ENCODE peak calls at places on chromosomes 16 and 17, in four cellular contexts. P, H, S and U are unnamed samples.

GRCh38 chr17:37024181-37024637 is 75.5 kb downstream of the AATF start:
- DNase-seq in P (no peak), H (no peak), S (no peak), U (no peak)

GRCh38 chr17:57281887-57282653 is 25.7 kb downstream of the MSI2 start:
- DNase-seq in P (no peak), H (no peak), S (no peak), U (no peak)

GRCh38 chr16:16861546-16861945 is 482.6 kb downstream of the NPIPA7 start:
- DNase-seq in P (no peak), H (no peak), S (no peak), U (peak; percentile 73)

GRCh38 chr17:82380860-82381702 is 9.5 kb downstream of the UTS2R start:
- DNase-seq in P (no peak), H (no peak), S (no peak), U (no peak)

GRCh38 chr17:40097931-40098845 is 2.2 kb downstream of the NR1D1 start:
- DNase-seq in P (no peak), H (peak; percentile 91), S (peak; percentile 27), U (peak; percentile 92)

GRCh38 chr16:68360547-68360946 is 49.7 kb downstream of the PRMT7 start:
- DNase-seq in P (no peak), H (no peak), S (no peak), U (no peak)

GRCh38 chr16:9489823-9490467 is 398.5 kb downstream of the HAPSTR1 start:
- DNase-seq in P (peak; percentile 8), H (peak; percentile 93), S (no peak), U (no peak)

GRCh38 chr16:49617016-49617569 is 238.8 kb downstream of the ZNF423 start:
- DNase-seq in P (no peak), H (peak; percentile 33), S (no peak), U (no peak)

GRCh38 chr17:28112199-28112995 is 69.9 kb downstream of the NLK start:
- DNase-seq in P (no peak), H (no peak), S (peak; percentile 62), U (no peak)

GRCh38 chr16:78437352-78437968 is 338.0 kb downstream of the WWOX start:
- DNase-seq in P (no peak), H (no peak), S (peak; percentile 2), U (no peak)

GRCh38 chr16:85371948-85372347 is 241.2 kb upstream of the GSE1 start:
- DNase-seq in P (peak; percentile 39), H (no peak), S (no peak), U (no peak)

GRCh38 chr16:79170565-79171242 is 429.8 kb downstream of the MAF start:
- DNase-seq in P (no peak), H (no peak), S (no peak), U (no peak)

GRCh38 chr17:63390090-63390489 is 56.0 kb downstream of the CYB561 start:
- DNase-seq in P (no peak), H (no peak), S (no peak), U (no peak)

GRCh38 chr16:55189975-55190636 is 133.9 kb upstream of the IRX6 start:
- DNase-seq in P (peak; percentile 41), H (no peak), S (no peak), U (no peak)

GRCh38 chr16:88358033-88358481 is 24.7 kb upstream of the ZNF469 start:
- DNase-seq in P (peak; percentile 65), H (peak; percentile 59), S (no peak), U (no peak)

GRCh38 chr16:50266337-50267091 is at the start of gene ADCY7:
- DNase-seq in P (peak; percentile 93), H (peak; percentile 80), S (peak; percentile 38), U (peak; percentile 87)

GRCh38 chr17:81241203-81241602 is 2.1 kb downstream of the NDUFAF8 start:
- DNase-seq in P (no peak), H (no peak), S (no peak), U (no peak)

GRCh38 chr16:86747761-86748160 is 169.4 kb downstream of the FOXL1 start:
- DNase-seq in P (no peak), H (peak; percentile 46), S (no peak), U (no peak)

GRCh38 chr17:10755592-10756127 is 25.8 kb upstream of the TMEM220 start:
- DNase-seq in P (peak; percentile 34), H (no peak), S (no peak), U (no peak)

GRCh38 chr17:63470116-63470515 is 6.7 kb upstream of the ACE start:
- DNase-seq in P (no peak), H (no peak), S (no peak), U (no peak)

GRCh38 chr16:783404-784161 is 4.6 kb downstream of the RPUSD1 start:
- DNase-seq in P (no peak), H (no peak), S (no peak), U (no peak)

GRCh38 chr17:79655672-79656290 is 44.9 kb upstream of the RBFOX3 start:
- DNase-seq in P (no peak), H (peak; percentile 49), S (no peak), U (no peak)

GRCh38 chr17:19386276-19386863 is 620 bp downstream of the MFAP4 start:
- DNase-seq in P (peak; percentile 63), H (peak; percentile 94), S (no peak), U (no peak)

GRCh38 chr16:85940214-85940613 is 41.3 kb downstream of the IRF8 start:
- DNase-seq in P (no peak), H (no peak), S (no peak), U (no peak)

GRCh38 chr17:69796093-69796492 is 278.9 kb upstream of the KCNJ16 start:
- DNase-seq in P (no peak), H (no peak), S (no peak), U (no peak)

GRCh38 chr16:88477631-88478030 is 24.6 kb downstream of the ZFPM1 start:
- DNase-seq in P (no peak), H (no peak), S (no peak), U (no peak)

GRCh38 chr16:73275448-73275847 is 227.5 kb upstream of the ZFHX3 start:
- DNase-seq in P (no peak), H (no peak), S (no peak), U (no peak)

GRCh38 chr17:49545007-49545660 is 30.5 kb upstream of the NXPH3 start:
- DNase-seq in P (no peak), H (no peak), S (no peak), U (peak; percentile 32)

GRCh38 chr17:77146882-77147281 is 6.1 kb downstream of the SEC14L1 start:
- DNase-seq in P (peak; percentile 86), H (no peak), S (no peak), U (peak; percentile 64)

GRCh38 chr16:80751167-80751566 is 53.2 kb downstream of the CDYL2 start:
- DNase-seq in P (no peak), H (no peak), S (peak; percentile 51), U (no peak)

GRCh38 chr17:51118330-51119195 is 2.1 kb downstream of the SPAG9 start:
- DNase-seq in P (no peak), H (peak; percentile 75), S (peak; percentile 47), U (no peak)

GRCh38 chr17:37742762-37743611 is 1.9 kb downstream of the HNF1B start:
- DNase-seq in P (peak; percentile 87), H (no peak), S (no peak), U (peak; percentile 59)

GRCh38 chr17:40726919-40727318 is 23.4 kb upstream of the KRT24 start:
- DNase-seq in P (no peak), H (no peak), S (no peak), U (no peak)

GRCh38 chr17:28953444-28954118 is 2.3 kb upstream of the PHF12 start:
- DNase-seq in P (no peak), H (peak; percentile 75), S (peak; percentile 61), U (peak; percentile 61)

GRCh38 chr17:61376931-61377838 is 22.5 kb upstream of the TBX2 start:
- DNase-seq in P (no peak), H (no peak), S (no peak), U (no peak)

GRCh38 chr17:33082529-33083148 is 91.0 kb downstream of the SPACA3 start:
- DNase-seq in P (no peak), H (no peak), S (no peak), U (no peak)

GRCh38 chr16:14559809-14560227 is 70.2 kb downstream of the PARN start:
- DNase-seq in P (no peak), H (no peak), S (no peak), U (no peak)

GRCh38 chr17:44708401-44709263 is at the start of gene DBF4B:
- DNase-seq in P (no peak), H (peak; percentile 89), S (peak; percentile 91), U (peak; percentile 93)
- TF ChIP-seq POLR2A in P (no peak), H (no peak), S (no peak), U (no peak)

GRCh38 chr17:46043606-46044005 is 44.6 kb downstream of the STH start:
- DNase-seq in P (no peak), H (no peak), S (no peak), U (no peak)
- TF ChIP-seq POLR2A in P (no peak), H (no peak), S (no peak), U (no peak)

GRCh38 chr17:3889613-3890012 is 3.2 kb downstream of the CAMKK1 start:
- DNase-seq in P (no peak), H (no peak), S (no peak), U (no peak)
- TF ChIP-seq POLR2A in P (no peak), H (no peak), S (no peak), U (no peak)

GRCh38 chr17:18361837-18362380 is 1.4 kb downstream of the SHMT1 start:
- DNase-seq in P (no peak), H (no peak), S (no peak), U (no peak)
- TF ChIP-seq POLR2A in P (no peak), H (no peak), S (no peak), U (no peak)

DNA sequence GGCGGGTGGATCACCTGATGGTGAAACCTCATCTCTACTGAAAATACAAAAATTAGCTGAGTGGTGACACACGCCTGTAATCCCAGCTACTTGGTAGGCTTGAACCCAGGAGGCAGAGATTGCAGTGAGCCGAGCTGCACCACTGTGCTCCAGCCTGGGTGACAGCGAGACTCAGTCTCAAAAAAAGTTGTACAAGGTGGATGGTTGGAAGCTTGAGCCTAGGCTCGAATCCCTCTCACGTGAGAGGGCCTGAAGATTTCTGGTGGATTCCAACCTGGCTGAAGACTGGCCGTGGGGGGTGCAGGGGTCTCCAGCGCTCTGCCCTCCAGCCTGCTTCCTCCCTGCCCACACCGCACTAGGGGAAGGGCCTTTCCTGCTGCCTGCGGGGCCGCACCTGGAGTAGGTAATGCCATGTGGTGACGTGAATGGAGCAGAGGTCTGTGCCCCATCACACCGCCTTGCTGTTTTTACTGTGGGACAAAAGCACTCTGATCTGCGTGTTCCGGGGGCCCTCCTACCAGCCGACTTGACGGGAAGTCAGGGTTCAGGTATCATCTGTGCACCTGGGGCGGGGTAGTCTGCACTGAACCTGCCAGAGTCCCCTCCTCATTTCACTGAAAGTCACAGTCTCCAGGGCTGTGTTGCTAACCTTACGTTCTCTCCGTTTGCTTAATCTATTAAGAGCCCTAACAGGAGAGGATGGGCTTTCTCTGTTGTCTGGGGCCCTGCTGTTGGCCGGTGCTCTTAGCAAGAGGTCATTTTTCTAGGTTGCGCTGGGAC is 4.2 kb downstream of the RPL13 start:
- DNase-seq in P (no peak), H (no peak), S (no peak), U (no peak)
- TF ChIP-seq POLR2A in P (no peak), H (no peak), S (no peak), U (peak; percentile 7)